ENCODE peak calls at places on chromosome 11, in seven cellular contexts. Q is HepG2; B is CD4-positive, CD25-positive, alpha-beta regulatory T cell; T is IMR-90; O is Panc1; P is body of pancreas; C is tibial nerve. V is an unnamed sample.

GRCh38 chr11:134374891-134375550 is 37.0 kb downstream of the B3GAT1 start:
- DNase-seq in Q (no peak), P (no peak), O (no peak), C (no peak), B (no peak), T (no peak), V (no peak)

GRCh38 chr11:2750601-2751522 is 51.1 kb upstream of the KCNQ1OT1 start:
- DNase-seq in B (no peak), Q (no peak), C (no peak), O (no peak), T (no peak), P (peak; percentile 43), V (no peak)

GRCh38 chr11:60251485-60252207 is 8.7 kb upstream of the MS4A4E start:
- DNase-seq in C (peak; percentile 36), Q (peak; percentile 23), B (peak; percentile 16), O (peak; percentile 7), T (no peak), P (no peak), V (peak; percentile 54)

GRCh38 chr11:33551051-33551450 is 149.6 kb downstream of the C11orf91 start:
- DNase-seq in P (no peak), O (no peak), T (peak; percentile 25), C (no peak), B (no peak), Q (no peak), V (no peak)

GRCh38 chr11:63445720-63446119 is 45.2 kb downstream of the PLAAT5 start:
- DNase-seq in C (no peak), B (no peak), Q (no peak), P (no peak), T (peak; percentile 42), O (no peak), V (no peak)

GRCh38 chr11:13462311-13462927 is 603 bp downstream of the BTBD10 start:
- DNase-seq in T (peak; percentile 41), Q (peak; percentile 31), P (peak; percentile 32), B (peak; percentile 56), C (peak; percentile 51), O (no peak), V (peak; percentile 73)

GRCh38 chr11:60625262-60625661 is 74.2 kb upstream of the MS4A8 start:
- DNase-seq in Q (peak; percentile 22), O (no peak), T (peak; percentile 23), B (peak; percentile 1), P (peak; percentile 45), C (peak; percentile 6), V (peak; percentile 21)

GRCh38 chr11:83162377-83162776 is 5.4 kb downstream of the PCF11 start:
- DNase-seq in C (no peak), T (peak; percentile 16), P (no peak), O (no peak), Q (no peak), B (peak; percentile 73), V (peak; percentile 59)

GRCh38 chr11:111010391-111011354 is 234.9 kb upstream of the POU2AF2 start:
- DNase-seq in P (no peak), O (no peak), T (no peak), Q (no peak), B (no peak), C (no peak), V (no peak)

GRCh38 chr11:1629326-1630185 is at the start of gene KRTAP5-5:
- DNase-seq in O (no peak), T (no peak), Q (no peak), C (no peak), B (no peak), P (no peak), V (no peak)

GRCh38 chr11:45659818-45660160 is 5.6 kb downstream of the CHST1 start:
- DNase-seq in O (no peak), Q (no peak), B (no peak), P (no peak), C (no peak), T (no peak), V (no peak)

GRCh38 chr11:44036811-44037657 is 10.7 kb upstream of the ACCSL start:
- DNase-seq in C (peak; percentile 77), B (peak; percentile 34), T (peak; percentile 82), P (peak; percentile 79), O (peak; percentile 22), Q (peak; percentile 63), V (peak; percentile 59)

GRCh38 chr11:106152013-106152412 is 74.6 kb downstream of the AASDHPPT start:
- DNase-seq in B (no peak), T (peak; percentile 17), O (no peak), C (no peak), Q (no peak), P (peak; percentile 38), V (peak; percentile 17)

GRCh38 chr11:128476729-128477128 is 110.6 kb downstream of the ETS1 start:
- DNase-seq in P (no peak), C (no peak), O (no peak), Q (no peak), T (no peak), B (peak; percentile 93), V (peak; percentile 74)

GRCh38 chr11:2673250-2673610 is 26.6 kb downstream of the KCNQ1OT1 start:
- DNase-seq in O (no peak), C (no peak), Q (no peak), B (no peak), P (peak; percentile 2), T (no peak), V (no peak)

GRCh38 chr11:58805065-58805464 is 39.4 kb downstream of the GLYATL2 start:
- DNase-seq in Q (no peak), B (no peak), T (peak; percentile 31), P (no peak), O (no peak), C (no peak), V (no peak)

GRCh38 chr11:26904114-26904513 is 89.8 kb upstream of the FIBIN start:
- DNase-seq in T (no peak), C (no peak), O (no peak), B (no peak), Q (no peak), P (no peak), V (no peak)

GRCh38 chr11:126310229-126310991 is 6.5 kb downstream of the DCPS start:
- DNase-seq in P (peak; percentile 67), B (peak; percentile 60), T (peak; percentile 74), O (no peak), Q (peak; percentile 63), C (peak; percentile 86), V (peak; percentile 55)

GRCh38 chr11:29022676-29023075 is 914.5 kb downstream of the METTL15 start:
- DNase-seq in B (no peak), C (no peak), T (no peak), O (no peak), P (no peak), Q (no peak), V (no peak)
- H3K4me3 ChIP-seq in B (no peak overlapping the region), C (no peak overlapping the region), T (no peak overlapping the region), O (no peak overlapping the region), P (no peak overlapping the region), Q (no peak overlapping the region), V (no peak overlapping the region)

GRCh38 chr11:8706673-8707432 is 24.3 kb downstream of the RPL27A start:
- DNase-seq in P (no peak), Q (no peak), B (no peak), T (no peak), O (no peak), C (no peak), V (no peak)
- H3K27ac ChIP-seq in P (peak overlapping the region; percentile 73), Q (no peak overlapping the region), B (no peak overlapping the region), T (no peak overlapping the region), O (no peak overlapping the region), C (peak overlapping the region; percentile 83), V (no peak overlapping the region)

GRCh38 chr11:5691963-5692358 is 2.4 kb downstream of the TRIM22 start:
- DNase-seq in P (no peak), B (peak; percentile 62), Q (no peak), O (no peak), C (no peak), T (no peak), V (peak; percentile 8)
- H3K4me3 ChIP-seq in P (no peak overlapping the region), B (peak overlapping the region; percentile 96), Q (no peak overlapping the region), O (no peak overlapping the region), C (peak overlapping the region; percentile 54), T (no peak overlapping the region), V (no peak overlapping the region)

GRCh38 chr11:103241574-103241973 is 132.3 kb downstream of the DYNC2H1 start:
- DNase-seq in B (no peak), T (no peak), O (no peak), P (no peak), C (no peak), Q (no peak), V (no peak)
- H3K27ac ChIP-seq in B (no peak overlapping the region), T (no peak overlapping the region), O (no peak overlapping the region), P (no peak overlapping the region), C (no peak overlapping the region), Q (no peak overlapping the region), V (no peak overlapping the region)

GRCh38 chr11:6258141-6258540 is 1.5 kb upstream of the CCKBR start:
- DNase-seq in Q (no peak), C (no peak), O (no peak), P (no peak), B (no peak), T (no peak), V (no peak)

GRCh38 chr11:6258571-6258998 is 1.1 kb upstream of the CCKBR start:
- DNase-seq in T (no peak), P (no peak), B (no peak), C (no peak), Q (no peak), O (no peak), V (no peak)

GRCh38 chr11:6260207-6260726 is 629 bp downstream of the CCKBR start:
- DNase-seq in O (no peak), C (no peak), B (no peak), Q (no peak), T (no peak), P (no peak), V (no peak)

GRCh38 chr11:6263664-6264063 is 4.0 kb downstream of the CCKBR start:
- DNase-seq in Q (no peak), T (no peak), C (no peak), O (no peak), P (no peak), B (no peak), V (no peak)

DNA sequence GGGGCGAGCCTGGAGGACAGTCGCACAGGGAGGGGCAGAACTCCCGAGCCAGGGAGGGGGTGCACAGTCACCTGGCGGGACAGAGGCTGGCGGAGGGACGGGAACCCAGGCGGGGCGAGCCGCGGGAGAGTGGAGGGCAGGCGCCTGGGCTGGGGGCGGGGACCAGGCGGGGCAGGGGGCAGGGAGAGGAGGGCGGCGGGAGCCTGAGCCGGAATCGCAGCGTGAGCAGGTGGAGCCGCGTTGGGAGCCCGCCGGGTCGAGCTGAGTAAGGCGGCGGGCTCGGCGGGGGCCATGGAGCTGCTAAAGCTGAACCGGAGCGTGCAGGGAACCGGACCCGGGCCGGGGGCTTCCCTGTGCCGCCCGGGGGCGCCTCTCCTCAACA is at the start of gene CCKBR:
- DNase-seq in P (peak; percentile 70), T (no peak), Q (no peak), B (no peak), C (no peak), O (no peak), V (no peak)
- H3K4me3 ChIP-seq in P (peak within 1 kb of the TSS; percentile 17), T (no peak within 1 kb of the TSS), Q (no peak within 1 kb of the TSS), B (peak within 1 kb of the TSS; percentile 45), C (peak within 1 kb of the TSS; percentile 39), O (peak within 1 kb of the TSS; percentile 20), V (no peak within 1 kb of the TSS)

V was measured in small intestine.